ENCODE peak calls at places on chromosome 2, in eight cellular contexts. One of them, this sample, is unnamed.

GRCh38 chr2:43199492-43200481 is 26.6 kb downstream of the ZFP36L2 start:
- DNase-seq in fibroblast of pulmonary artery: no peak
- DNase-seq in BE2C: no peak
- DNase-seq in kidney: peak
- DNase-seq in AG10803: no peak
- DNase-seq in CD8-positive, alpha-beta T cell: no peak
- DNase-seq in HCT116: no peak
- DNase-seq in WTC11: no peak
- DNase-seq in this sample: no peak

GRCh38 chr2:204255469-204255868 is 289.8 kb upstream of the PARD3B start:
- DNase-seq in AG10803: no peak
- DNase-seq in WTC11: no peak
- DNase-seq in kidney: no peak
- DNase-seq in CD8-positive, alpha-beta T cell: no peak
- DNase-seq in HCT116: no peak
- DNase-seq in fibroblast of pulmonary artery: no peak
- DNase-seq in BE2C: no peak
- DNase-seq in this sample: no peak

GRCh38 chr2:52613064-52613463 is 1154.5 kb upstream of the CHAC2 start:
- DNase-seq in fibroblast of pulmonary artery: no peak
- DNase-seq in WTC11: peak
- DNase-seq in BE2C: no peak
- DNase-seq in kidney: no peak
- DNase-seq in CD8-positive, alpha-beta T cell: no peak
- DNase-seq in AG10803: no peak
- DNase-seq in HCT116: no peak
- DNase-seq in this sample: no peak

GRCh38 chr2:33340265-33340664 is 136.2 kb upstream of the RASGRP3 start:
- DNase-seq in WTC11: no peak
- DNase-seq in BE2C: no peak
- DNase-seq in AG10803: no peak
- DNase-seq in HCT116: no peak
- DNase-seq in fibroblast of pulmonary artery: peak
- DNase-seq in CD8-positive, alpha-beta T cell: no peak
- DNase-seq in kidney: peak
- DNase-seq in this sample: no peak

GRCh38 chr2:65754219-65754618 is 321.8 kb upstream of the SPRED2 start:
- DNase-seq in HCT116: no peak
- DNase-seq in BE2C: no peak
- DNase-seq in fibroblast of pulmonary artery: no peak
- DNase-seq in WTC11: no peak
- DNase-seq in kidney: no peak
- DNase-seq in AG10803: no peak
- DNase-seq in CD8-positive, alpha-beta T cell: no peak
- DNase-seq in this sample: no peak

GRCh38 chr2:136251777-136252477 is 134.0 kb upstream of the CXCR4 start:
- DNase-seq in fibroblast of pulmonary artery: peak
- DNase-seq in kidney: no peak
- DNase-seq in CD8-positive, alpha-beta T cell: no peak
- DNase-seq in BE2C: no peak
- DNase-seq in WTC11: no peak
- DNase-seq in HCT116: no peak
- DNase-seq in AG10803: no peak
- DNase-seq in this sample: no peak

GRCh38 chr2:58135861-58136260 is 89.3 kb downstream of the VRK2 start:
- DNase-seq in CD8-positive, alpha-beta T cell: no peak
- DNase-seq in kidney: no peak
- DNase-seq in fibroblast of pulmonary artery: no peak
- DNase-seq in AG10803: no peak
- DNase-seq in HCT116: no peak
- DNase-seq in WTC11: no peak
- DNase-seq in BE2C: no peak
- DNase-seq in this sample: no peak

GRCh38 chr2:81194581-81194980 is 890.0 kb upstream of the LRRTM1 start:
- DNase-seq in kidney: peak
- DNase-seq in AG10803: no peak
- DNase-seq in CD8-positive, alpha-beta T cell: no peak
- DNase-seq in BE2C: no peak
- DNase-seq in WTC11: no peak
- DNase-seq in fibroblast of pulmonary artery: no peak
- DNase-seq in HCT116: no peak
- DNase-seq in this sample: no peak

GRCh38 chr2:189144700-189145211 is 34.8 kb downstream of the COL5A2 start:
- DNase-seq in kidney: no peak
- DNase-seq in BE2C: no peak
- DNase-seq in WTC11: no peak
- DNase-seq in CD8-positive, alpha-beta T cell: no peak
- DNase-seq in fibroblast of pulmonary artery: peak
- DNase-seq in AG10803: peak
- DNase-seq in HCT116: no peak
- DNase-seq in this sample: no peak

GRCh38 chr2:133434962-133435668 is 133.1 kb downstream of the NCKAP5 start:
- DNase-seq in WTC11: no peak
- DNase-seq in HCT116: no peak
- DNase-seq in fibroblast of pulmonary artery: peak
- DNase-seq in kidney: no peak
- DNase-seq in BE2C: peak
- DNase-seq in CD8-positive, alpha-beta T cell: no peak
- DNase-seq in AG10803: peak
- DNase-seq in this sample: no peak

GRCh38 chr2:132496566-132496965 is 80.0 kb downstream of the GPR39 start:
- DNase-seq in AG10803: no peak
- DNase-seq in BE2C: no peak
- DNase-seq in fibroblast of pulmonary artery: no peak
- DNase-seq in CD8-positive, alpha-beta T cell: no peak
- DNase-seq in WTC11: no peak
- DNase-seq in HCT116: no peak
- DNase-seq in kidney: no peak
- DNase-seq in this sample: no peak

GRCh38 chr2:230472619-230473018 is 56.6 kb downstream of the SP100 start:
- DNase-seq in kidney: no peak
- DNase-seq in AG10803: peak
- DNase-seq in WTC11: no peak
- DNase-seq in fibroblast of pulmonary artery: peak
- DNase-seq in CD8-positive, alpha-beta T cell: no peak
- DNase-seq in BE2C: no peak
- DNase-seq in HCT116: peak
- DNase-seq in this sample: no peak

GRCh38 chr2:85994897-85995647 is 106.3 kb upstream of the ST3GAL5 start:
- DNase-seq in BE2C: no peak
- DNase-seq in kidney: no peak
- DNase-seq in fibroblast of pulmonary artery: no peak
- DNase-seq in AG10803: no peak
- DNase-seq in CD8-positive, alpha-beta T cell: no peak
- DNase-seq in HCT116: no peak
- DNase-seq in WTC11: no peak
- DNase-seq in this sample: no peak

GRCh38 chr2:176161817-176162626 is 4.9 kb downstream of the HOXD3 start:
- DNase-seq in AG10803: peak
- DNase-seq in HCT116: no peak
- DNase-seq in fibroblast of pulmonary artery: peak
- DNase-seq in WTC11: no peak
- DNase-seq in CD8-positive, alpha-beta T cell: no peak
- DNase-seq in kidney: no peak
- DNase-seq in BE2C: no peak
- DNase-seq in this sample: no peak

GRCh38 chr2:7024261-7024660 is 107.0 kb downstream of the RNF144A start:
- DNase-seq in AG10803: no peak
- DNase-seq in fibroblast of pulmonary artery: no peak
- DNase-seq in WTC11: no peak
- DNase-seq in BE2C: no peak
- DNase-seq in HCT116: no peak
- DNase-seq in kidney: no peak
- DNase-seq in CD8-positive, alpha-beta T cell: no peak
- DNase-seq in this sample: no peak
- TF ChIP-seq CTCF in AG10803: no peak
- TF ChIP-seq CTCF in fibroblast of pulmonary artery: no peak
- TF ChIP-seq CTCF in WTC11: no peak
- TF ChIP-seq CTCF in BE2C: no peak
- TF ChIP-seq CTCF in HCT116: no peak
- TF ChIP-seq CTCF in kidney: no peak
- TF ChIP-seq CTCF in CD8-positive, alpha-beta T cell: no peak
- TF ChIP-seq CTCF in this sample: no peak

GRCh38 chr2:47535073-47535472 is 132.1 kb downstream of the MSH2 start:
- DNase-seq in HCT116: no peak
- DNase-seq in CD8-positive, alpha-beta T cell: no peak
- DNase-seq in BE2C: no peak
- DNase-seq in WTC11: no peak
- DNase-seq in fibroblast of pulmonary artery: no peak
- DNase-seq in kidney: no peak
- DNase-seq in AG10803: no peak
- DNase-seq in this sample: no peak

GRCh38 chr2:47541848-47542450 is 139.0 kb downstream of the MSH2 start:
- DNase-seq in HCT116: no peak
- DNase-seq in WTC11: no peak
- DNase-seq in AG10803: no peak
- DNase-seq in fibroblast of pulmonary artery: no peak
- DNase-seq in kidney: no peak
- DNase-seq in BE2C: no peak
- DNase-seq in CD8-positive, alpha-beta T cell: no peak
- DNase-seq in this sample: no peak

GRCh38 chr2:47536696-47537095 is 133.7 kb downstream of the MSH2 start:
- DNase-seq in kidney: no peak
- DNase-seq in HCT116: no peak
- DNase-seq in WTC11: no peak
- DNase-seq in fibroblast of pulmonary artery: no peak
- DNase-seq in BE2C: no peak
- DNase-seq in CD8-positive, alpha-beta T cell: no peak
- DNase-seq in AG10803: peak
- DNase-seq in this sample: no peak

GRCh38 chr2:47535991-47536390 is 133.0 kb downstream of the MSH2 start:
- DNase-seq in WTC11: no peak
- DNase-seq in fibroblast of pulmonary artery: no peak
- DNase-seq in BE2C: no peak
- DNase-seq in CD8-positive, alpha-beta T cell: no peak
- DNase-seq in HCT116: no peak
- DNase-seq in AG10803: no peak
- DNase-seq in kidney: no peak
- DNase-seq in this sample: no peak

DNA sequence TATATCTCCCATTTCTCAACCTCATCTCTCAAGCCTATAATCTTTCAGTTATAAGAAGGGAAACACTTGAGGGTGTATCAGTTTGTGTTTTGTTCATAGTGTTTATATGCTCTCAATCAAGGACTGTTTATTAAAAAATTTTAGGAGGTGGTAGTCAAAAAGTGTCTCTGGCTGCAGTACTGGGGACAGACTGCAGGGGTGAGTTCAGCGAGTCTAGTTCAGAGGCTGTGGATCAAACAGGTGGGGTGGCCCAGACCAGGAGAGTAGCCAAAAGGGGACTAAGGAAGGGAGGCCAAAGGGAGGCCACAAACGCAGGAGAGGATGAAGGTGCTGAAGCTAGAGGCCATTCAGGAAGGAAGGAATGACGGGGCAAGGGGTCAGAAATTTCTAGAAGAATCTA is 136.3 kb downstream of the MSH2 start:
- DNase-seq in BE2C: no peak
- DNase-seq in HCT116: no peak
- DNase-seq in WTC11: no peak
- DNase-seq in kidney: no peak
- DNase-seq in fibroblast of pulmonary artery: no peak
- DNase-seq in AG10803: no peak
- DNase-seq in CD8-positive, alpha-beta T cell: no peak
- DNase-seq in this sample: no peak
- TF ChIP-seq CTCF in BE2C: peak
- TF ChIP-seq CTCF in HCT116: no peak
- TF ChIP-seq CTCF in WTC11: no peak
- TF ChIP-seq CTCF in kidney: no peak
- TF ChIP-seq CTCF in fibroblast of pulmonary artery: peak
- TF ChIP-seq CTCF in AG10803: peak
- TF ChIP-seq CTCF in CD8-positive, alpha-beta T cell: no peak
- TF ChIP-seq CTCF in this sample: peak

GRCh38 chr2:47264183-47264582 is 109.1 kb upstream of the STPG4 start:
- DNase-seq in CD8-positive, alpha-beta T cell: no peak
- DNase-seq in HCT116: no peak
- DNase-seq in WTC11: peak
- DNase-seq in AG10803: no peak
- DNase-seq in fibroblast of pulmonary artery: no peak
- DNase-seq in BE2C: no peak
- DNase-seq in kidney: no peak
- DNase-seq in this sample: no peak
- TF ChIP-seq CTCF in CD8-positive, alpha-beta T cell: no peak
- TF ChIP-seq CTCF in HCT116: peak
- TF ChIP-seq CTCF in WTC11: no peak
- TF ChIP-seq CTCF in AG10803: no peak
- TF ChIP-seq CTCF in fibroblast of pulmonary artery: no peak
- TF ChIP-seq CTCF in BE2C: no peak
- TF ChIP-seq CTCF in kidney: no peak
- TF ChIP-seq CTCF in this sample: no peak

GRCh38 chr2:127022817-127023216 is 84.1 kb downstream of the BIN1 start:
- DNase-seq in HCT116: no peak
- DNase-seq in CD8-positive, alpha-beta T cell: no peak
- DNase-seq in fibroblast of pulmonary artery: no peak
- DNase-seq in BE2C: no peak
- DNase-seq in WTC11: no peak
- DNase-seq in AG10803: no peak
- DNase-seq in kidney: no peak
- DNase-seq in this sample: no peak

GRCh38 chr2:127027715-127028114 is 79.2 kb downstream of the BIN1 start:
- DNase-seq in fibroblast of pulmonary artery: no peak
- DNase-seq in AG10803: no peak
- DNase-seq in WTC11: no peak
- DNase-seq in kidney: no peak
- DNase-seq in HCT116: no peak
- DNase-seq in CD8-positive, alpha-beta T cell: no peak
- DNase-seq in BE2C: no peak
- DNase-seq in this sample: no peak

GRCh38 chr2:127023504-127023903 is 83.5 kb downstream of the BIN1 start:
- DNase-seq in fibroblast of pulmonary artery: no peak
- DNase-seq in kidney: no peak
- DNase-seq in WTC11: no peak
- DNase-seq in CD8-positive, alpha-beta T cell: no peak
- DNase-seq in BE2C: no peak
- DNase-seq in HCT116: no peak
- DNase-seq in AG10803: no peak
- DNase-seq in this sample: no peak

GRCh38 chr2:127024769-127025356 is 82.1 kb downstream of the BIN1 start:
- DNase-seq in HCT116: no peak
- DNase-seq in WTC11: peak
- DNase-seq in AG10803: no peak
- DNase-seq in CD8-positive, alpha-beta T cell: no peak
- DNase-seq in fibroblast of pulmonary artery: peak
- DNase-seq in kidney: peak
- DNase-seq in BE2C: peak
- DNase-seq in this sample: peak

DNA sequence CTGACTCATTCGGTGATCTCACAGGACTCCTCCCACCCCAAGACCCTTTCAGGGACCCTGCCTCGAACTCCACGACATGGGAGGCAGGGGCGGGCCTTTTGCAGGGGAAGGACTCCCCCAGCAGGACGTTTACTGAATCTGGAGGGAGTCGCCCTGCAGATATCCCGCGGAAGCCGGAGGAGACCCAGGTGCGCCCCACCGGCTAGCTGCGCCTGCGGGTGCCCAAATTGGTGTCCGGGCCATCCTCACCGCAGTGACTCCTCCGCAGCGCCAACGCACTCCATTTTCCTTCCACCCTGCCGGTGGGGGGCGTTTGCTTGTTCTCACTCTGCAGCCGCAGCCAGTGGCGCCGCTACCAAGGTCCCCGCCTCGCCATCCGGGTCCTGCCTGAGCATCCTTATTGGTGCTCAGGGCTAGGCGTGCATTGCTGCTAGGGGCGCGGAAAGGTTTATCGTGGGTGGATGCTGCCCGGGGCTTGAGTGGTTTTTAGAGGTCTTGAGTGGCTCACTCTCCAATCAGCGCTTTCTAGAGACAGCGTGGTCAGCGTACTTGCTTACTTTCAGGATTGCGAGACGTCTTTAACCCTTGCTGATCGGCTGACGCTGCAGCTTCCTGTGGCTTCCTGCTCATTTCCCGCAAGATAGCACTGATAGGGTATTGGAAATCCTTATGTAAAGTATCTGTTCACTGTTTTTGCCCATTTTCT is 81.4 kb downstream of the BIN1 start:
- DNase-seq in BE2C: peak
- DNase-seq in WTC11: peak
- DNase-seq in fibroblast of pulmonary artery: peak
- DNase-seq in CD8-positive, alpha-beta T cell: peak
- DNase-seq in kidney: peak
- DNase-seq in HCT116: no peak
- DNase-seq in AG10803: peak
- DNase-seq in this sample: peak
- TF ChIP-seq CTCF in BE2C: peak
- TF ChIP-seq CTCF in WTC11: peak
- TF ChIP-seq CTCF in fibroblast of pulmonary artery: peak
- TF ChIP-seq CTCF in CD8-positive, alpha-beta T cell: peak
- TF ChIP-seq CTCF in kidney: no peak
- TF ChIP-seq CTCF in HCT116: no peak
- TF ChIP-seq CTCF in AG10803: peak
- TF ChIP-seq CTCF in this sample: no peak